ENCODE peak calls at places on chromosomes 12 and 14, in eight cellular contexts. V is AG10803, J is GM20000, R is RWPE1, K is Calu3, Y is GM10248, N is sigmoid colon, B is choroid plexus epithelial cell. A is an unnamed sample.

GRCh38 chr14:50335989-50336391 is 23.9 kb downstream of the DMAC2L start:
- DNase-seq in V (peak; percentile 59), J (peak; percentile 33), R (no peak), K (no peak), Y (peak; percentile 22), N (no peak), B (peak; percentile 69), A (no peak)

GRCh38 chr12:80846930-80847329 is 90.8 kb downstream of the LIN7A start:
- DNase-seq in V (no peak), J (no peak), R (no peak), K (no peak), Y (no peak), N (no peak), B (no peak), A (no peak)

GRCh38 chr12:99087278-99087677 is 442.2 kb downstream of the APAF1 start:
- DNase-seq in V (no peak), J (no peak), R (no peak), K (no peak), Y (no peak), N (no peak), B (peak; percentile 2), A (no peak)

GRCh38 chr14:87745507-87746118 is 247.4 kb downstream of the GALC start:
- DNase-seq in V (peak; percentile 50), J (peak; percentile 63), R (peak; percentile 54), K (peak; percentile 44), Y (peak; percentile 39), N (no peak), B (peak; percentile 23), A (no peak)

GRCh38 chr14:76955575-76956252 is 72.8 kb downstream of the IRF2BPL start:
- DNase-seq in V (peak; percentile 66), J (peak; percentile 66), R (peak; percentile 33), K (no peak), Y (peak; percentile 66), N (no peak), B (peak; percentile 53), A (no peak)

GRCh38 chr12:54032220-54032619 is 630 bp upstream of the HOXC5 start:
- DNase-seq in V (no peak), J (no peak), R (no peak), K (no peak), Y (no peak), N (no peak), B (no peak), A (no peak)

GRCh38 chr14:103561381-103562134 is 899 bp downstream of the BAG5 start:
- DNase-seq in V (peak; percentile 56), J (peak; percentile 77), R (peak; percentile 67), K (peak; percentile 31), Y (peak; percentile 64), N (no peak), B (peak; percentile 69), A (no peak)

GRCh38 chr12:11801643-11802042 is 152.2 kb downstream of the ETV6 start:
- DNase-seq in V (no peak), J (no peak), R (peak; percentile 44), K (no peak), Y (no peak), N (no peak), B (no peak), A (no peak)

GRCh38 chr14:64391113-64391725 is 3.1 kb downstream of the MTHFD1 start:
- DNase-seq in V (no peak), J (no peak), R (no peak), K (no peak), Y (no peak), N (no peak), B (no peak), A (no peak)

GRCh38 chr12:108306506-108306905 is 32.6 kb downstream of the CMKLR1 start:
- DNase-seq in V (no peak), J (no peak), R (no peak), K (no peak), Y (no peak), N (no peak), B (no peak), A (no peak)

GRCh38 chr12:50104614-50105366 is 982 bp downstream of the GPD1 start:
- DNase-seq in V (no peak), J (no peak), R (no peak), K (no peak), Y (no peak), N (peak; percentile 87), B (no peak), A (no peak)

GRCh38 chr12:70255311-70255710 is 12.1 kb downstream of the CNOT2 start:
- DNase-seq in V (peak; percentile 23), J (no peak), R (no peak), K (no peak), Y (no peak), N (no peak), B (peak; percentile 35), A (no peak)

GRCh38 chr12:117441751-117442150 is 80.3 kb upstream of the NOS1 start:
- DNase-seq in V (peak; percentile 80), J (no peak), R (no peak), K (peak; percentile 13), Y (no peak), N (peak; percentile 75), B (no peak), A (no peak)

GRCh38 chr12:130351331-130351730 is 13.6 kb downstream of the PIWIL1 start:
- DNase-seq in V (no peak), J (no peak), R (peak; percentile 89), K (no peak), Y (no peak), N (no peak), B (no peak), A (no peak)

GRCh38 chr14:96114002-96114401 is 74.8 kb downstream of the C14orf132 start:
- DNase-seq in V (no peak), J (no peak), R (no peak), K (no peak), Y (no peak), N (no peak), B (no peak), A (no peak)

GRCh38 chr14:34338056-34338455 is 124.0 kb downstream of the SPTSSA start:
- DNase-seq in V (no peak), J (no peak), R (no peak), K (no peak), Y (no peak), N (no peak), B (no peak), A (no peak)

GRCh38 chr12:104064031-104064841 is at the start of gene HCFC2:
- DNase-seq in V (peak; percentile 85), J (peak; percentile 100), R (peak; percentile 97), K (peak; percentile 96), Y (peak; percentile 99), N (peak; percentile 96), B (peak; percentile 82), A (peak; percentile 88)
- TF ChIP-seq CTCF in V (no peak), J (no peak), R (no peak), K (no peak), Y (no peak), N (no peak), B (no peak), A (no peak)

DNA sequence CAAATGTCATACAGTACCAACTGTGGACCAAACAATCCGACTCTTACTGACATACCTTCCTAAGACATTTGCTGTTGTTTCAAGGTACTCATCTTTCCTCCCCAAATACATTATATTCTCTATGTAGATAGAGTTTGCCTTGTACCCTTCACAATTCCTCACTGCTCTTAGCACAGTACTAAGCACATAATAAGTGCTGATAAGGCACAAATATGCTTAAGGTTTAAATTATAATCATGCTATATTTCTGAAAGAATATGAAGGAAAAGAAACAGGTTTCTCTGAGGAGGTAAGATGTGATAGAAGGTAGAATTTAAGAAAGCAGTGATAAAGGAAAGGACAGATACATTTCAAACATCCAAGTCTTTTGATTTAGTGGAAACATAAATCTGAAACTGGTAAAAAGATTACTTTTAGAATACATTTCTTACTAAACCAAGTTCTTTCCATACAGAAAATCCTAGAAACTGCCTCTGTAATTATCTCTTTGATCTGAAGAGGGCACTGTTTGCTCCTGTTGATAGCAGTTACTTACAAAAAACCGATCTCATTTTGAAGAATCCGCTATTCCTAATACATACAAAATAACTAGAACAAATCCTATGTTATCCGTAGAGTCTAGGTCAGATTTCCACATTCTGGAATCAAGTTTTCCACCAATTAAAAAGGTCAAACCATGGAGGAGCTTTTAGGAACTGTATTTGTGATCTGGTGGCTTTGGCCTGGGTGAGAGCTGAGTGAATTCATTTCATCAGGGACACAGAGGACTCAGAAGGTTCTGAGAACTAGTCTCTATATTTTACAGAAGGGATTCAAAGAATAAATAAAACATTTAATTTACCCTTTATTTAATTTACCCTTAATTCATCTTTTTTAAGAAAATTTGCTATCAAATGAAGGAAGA is 311.9 kb downstream of the DAD1 start:
- DNase-seq in V (peak; percentile 18), J (peak; percentile 21), R (no peak), K (no peak), Y (no peak), N (no peak), B (peak; percentile 62), A (no peak)
- TF ChIP-seq CTCF in V (peak; percentile 67), J (peak; percentile 56), R (peak; percentile 73), K (peak; percentile 50), Y (peak; percentile 60), N (peak; percentile 40), B (peak; percentile 69), A (peak; percentile 56)

GRCh38 chr14:100080206-100080605 is 15.0 kb downstream of the EVL start:
- DNase-seq in V (no peak), J (no peak), R (no peak), K (no peak), Y (no peak), N (no peak), B (no peak), A (no peak)

GRCh38 chr14:100078216-100078780 is 13.1 kb downstream of the EVL start:
- DNase-seq in V (no peak), J (no peak), R (no peak), K (no peak), Y (no peak), N (no peak), B (no peak), A (no peak)

GRCh38 chr14:100077441-100077840 is 12.2 kb downstream of the EVL start:
- DNase-seq in V (no peak), J (no peak), R (no peak), K (no peak), Y (no peak), N (no peak), B (no peak), A (no peak)

GRCh38 chr14:100079606-100080005 is 14.4 kb downstream of the EVL start:
- DNase-seq in V (no peak), J (no peak), R (no peak), K (no peak), Y (no peak), N (no peak), B (no peak), A (no peak)

DNA sequence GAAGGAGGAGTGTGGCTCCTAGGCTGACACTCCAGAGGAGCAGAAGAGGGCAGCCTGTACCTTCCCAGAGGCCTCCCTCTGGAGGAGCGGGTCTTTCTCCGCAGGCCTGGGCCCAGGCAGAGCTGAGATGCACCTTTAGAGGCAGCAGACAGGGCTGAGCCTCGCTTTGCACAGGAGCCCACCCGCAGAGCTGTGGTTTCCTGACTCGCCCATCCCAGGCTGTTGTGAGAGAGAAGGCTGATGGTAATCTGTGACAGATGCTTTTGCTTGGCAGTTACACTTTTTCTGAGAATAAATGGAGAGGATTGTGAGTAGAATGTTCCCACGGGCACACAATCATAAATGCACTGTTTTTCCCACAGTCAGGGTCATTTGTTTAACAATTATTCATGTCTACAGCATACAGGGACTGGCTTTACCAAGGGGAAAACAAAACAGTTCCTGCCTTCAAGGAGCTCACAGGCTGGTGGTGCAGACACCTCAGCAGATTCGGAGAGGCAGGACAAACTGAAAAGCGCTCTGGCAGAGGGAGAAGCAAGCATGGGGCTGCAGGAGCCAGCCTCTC is 13.9 kb downstream of the EVL start:
- DNase-seq in V (peak; percentile 84), J (peak; percentile 38), R (no peak), K (no peak), Y (peak; percentile 39), N (no peak), B (peak; percentile 93), A (no peak)
- TF ChIP-seq CTCF in V (peak; percentile 7), J (no peak), R (no peak), K (no peak), Y (peak; percentile 2), N (no peak), B (peak; percentile 46), A (no peak)

GRCh38 chr12:62472472-62472871 is 5.8 kb downstream of the MON2 start:
- DNase-seq in V (no peak), J (no peak), R (no peak), K (no peak), Y (no peak), N (no peak), B (no peak), A (no peak)
- TF ChIP-seq CTCF in V (no peak), J (no peak), R (no peak), K (no peak), Y (no peak), N (no peak), B (no peak), A (no peak)